ENCODE peak calls at places on chromosomes 1 and 21, in four cellular contexts. Q, L, H and T are unnamed samples.

GRCh38 chr1:92186081-92186480 is 31.6 kb upstream of the C1orf146 start:
- DNase-seq in Q (no peak), L (no peak), H (no peak), T (no peak)

GRCh38 chr1:53384796-53385195 is 56.9 kb upstream of the LRP8 start:
- DNase-seq in Q (no peak), L (no peak), H (no peak), T (no peak)

GRCh38 chr21:24045775-24046215 is 1561.5 kb downstream of the MRPL39 start:
- DNase-seq in Q (peak), L (peak), H (peak), T (peak)

GRCh38 chr1:204499511-204500468 is 5.2 kb upstream of the PIK3C2B start:
- DNase-seq in Q (no peak), L (no peak), H (no peak), T (no peak)

GRCh38 chr1:205880923-205881322 is 31.0 kb upstream of the PM20D1 start:
- DNase-seq in Q (no peak), L (no peak), H (no peak), T (no peak)

GRCh38 chr1:110112656-110113055 is 413 bp downstream of the UBL4B start:
- DNase-seq in Q (no peak), L (no peak), H (no peak), T (no peak)

GRCh38 chr1:159302036-159302435 is at the start of gene FCER1A:
- DNase-seq in Q (no peak), L (no peak), H (no peak), T (no peak)

GRCh38 chr1:209816923-209817322 is 10.8 kb upstream of the UTP25 start:
- DNase-seq in Q (no peak), L (no peak), H (no peak), T (no peak)

GRCh38 chr1:9438431-9439073 is 100.7 kb upstream of the SLC25A33 start:
- DNase-seq in Q (no peak), L (peak), H (peak), T (no peak)

GRCh38 chr1:58983633-58984301 is 199.9 kb upstream of the JUN start:
- DNase-seq in Q (no peak), L (no peak), H (no peak), T (no peak)

GRCh38 chr1:245263701-245264100 is 108.9 kb downstream of the KIF26B start:
- DNase-seq in Q (no peak), L (no peak), H (no peak), T (no peak)

GRCh38 chr1:54517536-54517935 is 30.5 kb upstream of the ACOT11 start:
- DNase-seq in Q (no peak), L (no peak), H (no peak), T (no peak)

GRCh38 chr1:54516249-54516920 is 31.6 kb upstream of the ACOT11 start:
- DNase-seq in Q (no peak), L (no peak), H (no peak), T (no peak)

GRCh38 chr1:54518489-54518888 is 29.5 kb upstream of the ACOT11 start:
- DNase-seq in Q (no peak), L (no peak), H (no peak), T (no peak)

DNA sequence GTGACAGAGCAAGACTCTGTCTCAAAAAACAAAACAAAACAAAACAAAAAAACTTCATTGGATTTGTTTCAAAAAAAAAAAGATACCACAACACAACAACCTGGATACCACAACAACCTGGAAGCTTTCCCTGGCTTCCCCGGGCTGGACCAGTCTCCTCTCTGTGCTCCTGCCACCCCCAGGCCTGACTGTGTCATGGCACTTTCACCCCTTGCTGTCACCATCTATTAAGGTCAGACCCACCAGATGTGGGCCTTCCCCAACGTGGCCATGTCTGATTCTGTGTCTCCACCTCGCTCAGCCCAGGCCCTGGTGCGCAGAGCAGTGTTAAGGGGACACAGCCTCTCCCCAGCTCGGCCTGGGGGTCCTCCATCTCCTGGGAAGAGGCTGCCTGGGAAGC is 28.3 kb upstream of the ACOT11 start:
- DNase-seq in Q (no peak), L (no peak), H (no peak), T (no peak)
- TF ChIP-seq CTCF in Q (no peak), L (no peak), H (peak), T (peak)

GRCh38 chr1:20266141-20266540 is 24.5 kb upstream of the VWA5B1 start:
- DNase-seq in Q (no peak), L (no peak), H (no peak), T (no peak)

GRCh38 chr1:20262810-20263534 is 27.7 kb upstream of the VWA5B1 start:
- DNase-seq in Q (no peak), L (no peak), H (no peak), T (no peak)

GRCh38 chr1:20265243-20265642 is 25.4 kb upstream of the VWA5B1 start:
- DNase-seq in Q (no peak), L (peak), H (peak), T (no peak)

GRCh38 chr1:20259646-20260045 is 31.0 kb upstream of the VWA5B1 start:
- DNase-seq in Q (no peak), L (no peak), H (no peak), T (no peak)

DNA sequence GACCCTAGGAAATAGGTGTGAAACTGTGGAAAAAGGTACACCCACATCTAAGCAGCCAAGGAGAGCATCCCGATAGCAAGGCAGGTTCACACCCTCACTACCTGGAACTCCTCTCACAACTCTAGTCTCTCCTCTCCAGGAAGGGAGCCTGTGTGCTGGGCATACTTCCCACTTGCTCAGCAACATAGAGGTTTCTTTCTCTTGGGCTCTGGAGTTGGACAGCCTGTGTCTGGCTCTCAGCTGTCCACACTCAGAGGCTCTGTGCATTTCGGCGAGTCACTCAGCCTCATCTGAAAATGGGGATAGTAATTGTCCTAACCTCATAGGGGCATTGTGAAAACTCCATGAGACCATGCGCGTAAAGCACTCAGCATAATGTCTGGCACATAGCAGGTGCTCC is 29.6 kb upstream of the VWA5B1 start:
- DNase-seq in Q (no peak), L (no peak), H (no peak), T (no peak)
- TF ChIP-seq CTCF in Q (no peak), L (no peak), H (no peak), T (no peak)

GRCh38 chr1:234373064-234373937 is at the start of gene COA6:
- DNase-seq in Q (peak), L (peak), H (peak), T (peak)
- TF ChIP-seq CTCF in Q (no peak), L (no peak), H (no peak), T (no peak)

DNA sequence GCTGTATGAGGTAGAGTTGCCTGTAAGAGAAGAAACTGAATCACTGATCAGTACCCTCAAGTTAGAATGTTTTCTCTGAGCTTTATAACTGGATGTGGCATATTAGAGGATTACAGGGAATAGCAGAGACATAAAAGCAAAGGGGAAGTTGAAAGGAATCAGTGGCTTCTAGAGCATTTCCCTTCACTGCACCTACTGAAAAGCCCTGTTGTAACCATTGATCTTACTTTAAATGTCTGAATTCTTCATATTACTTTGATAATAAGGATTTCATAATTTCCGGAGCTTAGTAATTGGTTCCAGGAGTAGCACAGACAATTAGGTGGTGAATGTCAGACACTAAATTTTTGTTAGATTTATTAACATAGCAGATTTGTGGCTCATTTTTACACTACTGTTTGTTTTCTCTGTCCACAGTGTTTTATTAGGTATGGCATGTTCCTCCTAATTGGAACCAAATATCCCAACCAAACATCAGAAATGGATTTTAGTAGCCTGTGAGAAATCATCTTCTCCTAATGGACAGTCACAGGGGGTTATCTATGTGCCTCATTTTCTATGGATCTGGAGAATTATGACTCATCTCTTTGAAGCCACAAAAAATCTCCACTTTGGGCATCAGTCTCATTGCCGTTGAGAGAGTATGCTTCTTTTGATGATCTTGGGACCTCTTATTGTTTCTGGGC is 100.5 kb downstream of the GIPC2 start:
- DNase-seq in Q (no peak), L (no peak), H (no peak), T (no peak)
- TF ChIP-seq CTCF in Q (no peak), L (no peak), H (no peak), T (no peak)

GRCh38 chr1:231357831-231358354 is 19.8 kb downstream of the SPRTN start:
- DNase-seq in Q (no peak), L (no peak), H (peak), T (peak)
- TF ChIP-seq CTCF in Q (peak), L (peak), H (peak), T (peak)

DNA sequence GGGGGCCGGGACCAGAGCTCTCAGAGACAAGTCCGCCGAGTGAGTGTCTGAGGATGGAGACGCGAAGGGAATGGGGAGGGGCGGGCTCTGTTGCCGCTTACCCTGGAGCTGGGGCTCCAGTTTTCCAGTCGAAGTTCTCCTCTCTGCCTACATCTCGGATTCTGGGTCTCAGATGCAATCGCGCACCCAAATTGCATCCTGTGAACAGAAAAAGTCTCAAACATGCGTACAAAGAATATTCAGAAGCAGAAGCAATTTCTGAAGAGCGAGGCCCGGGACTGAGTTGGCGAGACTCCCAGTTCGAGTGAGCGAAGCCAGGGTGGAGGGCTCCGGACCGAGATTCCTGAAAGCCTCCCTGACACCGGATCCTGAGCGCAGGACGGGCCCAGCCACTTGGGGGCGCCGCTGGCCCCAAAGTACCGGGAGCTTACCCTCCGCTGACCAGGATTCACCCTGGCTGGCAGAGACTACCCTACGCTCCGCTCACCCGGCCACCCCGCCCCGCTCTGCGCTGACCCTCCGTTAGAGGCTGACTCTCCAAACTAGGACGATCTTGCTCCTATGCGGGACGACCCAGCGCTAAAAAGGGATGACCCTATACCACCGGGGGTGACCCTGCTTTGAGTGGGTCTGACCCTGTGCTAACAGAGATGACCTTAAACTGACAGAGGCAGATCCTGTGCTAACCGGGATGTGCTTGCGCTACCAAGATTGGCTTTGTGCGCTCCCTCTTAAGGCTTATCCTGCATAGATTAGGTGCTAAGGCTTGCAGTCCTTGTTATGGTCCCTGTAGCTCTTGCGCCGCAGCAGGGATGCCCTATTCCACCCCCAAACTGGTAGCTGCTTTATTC is 12.1 kb downstream of the FOXD2 start:
- DNase-seq in Q (peak), L (peak), H (peak), T (peak)
- TF ChIP-seq CTCF in Q (peak), L (peak), H (peak), T (peak)